ENCODE peak calls at places on chromosomes 2 and 18, in seven cellular contexts. K is heart left ventricle; L is psoas muscle; J is A549; C is CD8-positive, alpha-beta T cell; V is sigmoid colon; N is fibroblast of mammary gland. A is an unnamed sample.
A peak's percentile ranks its signal among the peaks of the same experiment; 100 is the strongest.

GRCh38 chr2:45888641-45889040 is 237.2 kb downstream of the PRKCE start:
- DNase-seq in K (no peak), L (no peak), J (no peak), C (no peak), V (no peak), N (no peak), A (no peak)

GRCh38 chr18:28574175-28574574 is 397.2 kb upstream of the CDH2 start:
- DNase-seq in K (no peak), L (no peak), J (no peak), C (no peak), V (no peak), N (no peak), A (no peak)

GRCh38 chr2:16197504-16198147 is 257.3 kb downstream of the MYCN start:
- DNase-seq in K (no peak), L (no peak), J (no peak), C (no peak), V (no peak), N (no peak), A (no peak)

GRCh38 chr2:875687-876615 is 74.7 kb upstream of the SNTG2 start:
- DNase-seq in K (no peak), L (no peak), J (no peak), C (no peak), V (no peak), N (no peak), A (no peak)

GRCh38 chr2:25252291-25253152 is 84.1 kb upstream of the POMC start:
- DNase-seq in K (peak; percentile 68), L (peak; percentile 70), J (peak; percentile 55), C (no peak), V (peak; percentile 81), N (peak; percentile 28), A (no peak)

GRCh38 chr2:3731829-3732228 is 28.5 kb downstream of the DCDC2C start:
- DNase-seq in K (no peak), L (no peak), J (no peak), C (no peak), V (no peak), N (no peak), A (no peak)

GRCh38 chr18:13232971-13233565 is 14.5 kb downstream of the LDLRAD4 start:
- DNase-seq in K (no peak), L (no peak), J (no peak), C (no peak), V (no peak), N (no peak), A (no peak)

GRCh38 chr18:25592804-25593360 is 240.9 kb upstream of the ZNF521 start:
- DNase-seq in K (no peak), L (no peak), J (no peak), C (no peak), V (no peak), N (no peak), A (no peak)

GRCh38 chr2:71880846-71881610 is 266.6 kb downstream of the CYP26B1 start:
- DNase-seq in K (peak; percentile 73), L (peak; percentile 93), J (peak; percentile 47), C (no peak), V (peak; percentile 77), N (peak; percentile 84), A (no peak)

GRCh38 chr2:20291106-20291564 is 59.5 kb downstream of the PUM2 start:
- DNase-seq in K (peak; percentile 31), L (no peak), J (peak; percentile 91), C (no peak), V (no peak), N (peak; percentile 84), A (peak; percentile 12)

GRCh38 chr2:64943387-64944150 is 45.6 kb upstream of the SLC1A4 start:
- DNase-seq in K (peak; percentile 65), L (peak; percentile 95), J (peak; percentile 69), C (no peak), V (peak; percentile 88), N (peak; percentile 60), A (no peak)

GRCh38 chr2:151637284-151637781 is 96.9 kb downstream of the NEB start:
- DNase-seq in K (peak; percentile 32), L (no peak), J (no peak), C (peak; percentile 22), V (no peak), N (no peak), A (peak; percentile 33)

GRCh38 chr2:180130403-180130802 is 123.3 kb upstream of the CWC22 start:
- DNase-seq in K (no peak), L (no peak), J (no peak), C (no peak), V (no peak), N (peak; percentile 72), A (no peak)

GRCh38 chr18:56245856-56246575 is 392.4 kb downstream of the TXNL1 start:
- DNase-seq in K (no peak), L (no peak), J (peak; percentile 5), C (no peak), V (no peak), N (peak; percentile 36), A (no peak)

GRCh38 chr2:205169453-205169852 is 512.8 kb upstream of the NRP2 start:
- DNase-seq in K (no peak), L (no peak), J (no peak), C (no peak), V (no peak), N (no peak), A (no peak)

GRCh38 chr2:179837408-179837807 is 24.0 kb downstream of the ZNF385B start:
- DNase-seq in K (no peak), L (no peak), J (no peak), C (no peak), V (no peak), N (peak; percentile 80), A (no peak)

GRCh38 chr2:22944141-22944540 is 440.8 kb upstream of the KLHL29 start:
- DNase-seq in K (peak; percentile 32), L (no peak), J (no peak), C (no peak), V (no peak), N (no peak), A (no peak)

GRCh38 chr18:46097853-46098615 is at the start of gene ATP5F1A:
- DNase-seq in K (peak; percentile 89), L (peak; percentile 93), J (peak; percentile 78), C (peak; percentile 67), V (peak; percentile 93), N (peak; percentile 77), A (peak; percentile 65)
- TF ChIP-seq CTCF in K (no peak), L (no peak), J (no peak), C (no peak), V (no peak), N (no peak), A (no peak)

GRCh38 chr18:23618862-23619387 is 32.6 kb upstream of the NPC1 start:
- DNase-seq in K (no peak), L (no peak), J (peak; percentile 55), C (no peak), V (peak; percentile 65), N (peak; percentile 24), A (no peak)
- H3K4me3 ChIP-seq in K (no peak overlapping the region), L (peak overlapping the region; percentile 62), J (no peak overlapping the region), C (peak overlapping the region; percentile 26), V (peak overlapping the region; percentile 47), N (peak overlapping the region; percentile 44), A (peak overlapping the region; percentile 24)

DNA sequence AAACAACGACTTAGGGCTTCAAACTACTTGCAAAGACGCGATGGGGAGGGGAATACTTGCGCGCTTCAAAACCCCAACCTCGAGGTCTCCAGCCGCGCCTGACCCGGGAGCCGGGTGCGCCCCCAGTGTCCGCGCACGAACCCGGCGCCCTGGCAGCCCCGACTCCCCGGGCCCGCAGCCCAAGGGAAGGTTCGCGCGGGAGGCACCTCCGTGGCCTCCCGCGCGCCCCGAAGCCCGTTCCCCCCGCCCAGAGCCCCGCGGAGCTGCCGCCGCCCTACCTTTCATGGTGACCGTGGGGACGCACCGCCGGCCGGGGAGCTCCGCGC is 308 bp downstream of the COLEC12 start:
- DNase-seq in K (no peak), L (no peak), J (no peak), C (no peak), V (peak; percentile 62), N (peak; percentile 59), A (no peak)
- TF ChIP-seq CTCF in K (peak; percentile 26), L (no peak), J (no peak), C (no peak), V (no peak), N (no peak), A (no peak)

DNA sequence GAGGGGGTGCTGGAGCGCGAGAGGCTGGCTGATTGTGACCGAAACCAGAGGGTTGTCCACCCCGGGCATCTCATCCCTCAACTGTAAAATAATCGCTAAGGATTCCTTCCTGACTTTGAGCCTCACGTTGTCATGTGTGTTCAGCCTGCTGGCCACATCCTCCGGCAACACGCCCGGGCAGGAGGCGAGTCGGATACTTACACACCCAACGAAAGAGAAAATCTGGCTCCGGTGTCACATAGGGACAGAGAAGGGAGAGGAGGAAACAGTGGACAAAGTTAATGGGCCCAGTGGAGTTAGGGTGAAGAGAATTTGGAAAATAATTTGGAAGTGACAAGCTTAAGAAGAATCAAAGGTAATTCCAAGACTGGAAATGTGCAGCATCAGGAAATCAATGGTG is 2.4 kb downstream of the TLX2 start:
- DNase-seq in K (no peak), L (no peak), J (no peak), C (no peak), V (no peak), N (no peak), A (no peak)
- H3K4me3 ChIP-seq in K (peak overlapping the region; percentile 18), L (peak overlapping the region; percentile 65), J (no peak overlapping the region), C (peak overlapping the region; percentile 47), V (no peak overlapping the region), N (no peak overlapping the region), A (no peak overlapping the region)

DNA sequence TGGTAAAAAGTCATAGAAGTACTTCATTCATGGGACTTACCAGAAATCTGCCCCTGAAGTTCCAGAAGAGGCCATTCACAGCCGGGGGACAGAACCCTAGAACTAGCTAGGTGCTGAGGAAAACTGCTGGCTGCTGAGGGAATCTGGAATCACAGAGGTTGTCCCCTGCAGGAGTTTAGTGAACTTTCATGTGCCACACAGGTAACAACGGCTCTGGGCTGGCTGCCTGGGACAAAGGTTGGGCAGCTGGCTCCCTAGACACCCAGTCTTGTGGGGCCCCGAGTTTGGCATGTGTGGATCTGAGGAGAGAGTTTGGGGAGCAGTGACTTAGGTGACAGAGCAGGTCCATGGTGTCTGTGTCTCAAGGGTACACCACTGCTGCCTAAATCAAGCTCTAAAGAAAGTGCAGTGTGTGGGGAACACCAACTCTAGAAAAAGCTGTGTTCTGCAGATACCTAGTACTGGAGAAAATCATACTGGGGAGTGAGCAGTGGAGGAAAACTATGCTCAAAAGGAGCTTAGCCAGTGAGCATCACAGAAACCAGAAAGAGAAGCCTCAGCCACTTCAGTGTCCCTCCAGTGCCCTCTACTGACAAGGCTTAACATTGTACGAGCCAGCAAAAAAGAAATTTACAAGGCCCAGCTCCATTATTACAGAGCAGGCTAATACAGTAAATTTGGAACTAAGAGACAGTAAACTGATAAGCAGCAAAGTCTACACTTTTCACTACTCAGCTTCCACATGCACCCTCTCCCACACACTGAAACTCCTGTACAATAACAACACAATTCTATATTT is 15.2 kb downstream of the GALNT3 start:
- DNase-seq in K (no peak), L (no peak), J (peak; percentile 31), C (no peak), V (no peak), N (peak; percentile 21), A (no peak)
- TF ChIP-seq CTCF in K (no peak), L (no peak), J (peak; percentile 32), C (no peak), V (no peak), N (peak; percentile 51), A (peak; percentile 47)